ENCODE peak calls at places on chromosome X, in five cellular contexts. M is GM12865, R is astrocyte of the cerebellum, X is IMR-90, B is mesothelial cell of epicardium. F is an unnamed sample.

GRCh38 chrX:21758488-21758887 is 572 bp upstream of the SMPX start:
- DNase-seq in M (no peak), R (no peak), X (no peak), B (no peak), F (no peak)

GRCh38 chrX:50893466-50893865 is 17.1 kb upstream of the BMP15 start:
- DNase-seq in M (no peak), R (no peak), X (no peak), B (no peak), F (no peak)

GRCh38 chrX:46922601-46923000 is 10.4 kb downstream of the JADE3 start:
- DNase-seq in M (no peak), R (no peak), X (no peak), B (no peak), F (no peak)

GRCh38 chrX:66622209-66622608 is 16.7 kb downstream of the EDA2R start:
- DNase-seq in M (no peak), R (no peak), X (peak; percentile 42), B (no peak), F (no peak)

GRCh38 chrX:100829730-100830129 is 9.5 kb downstream of the CSTF2 start:
- DNase-seq in M (peak; percentile 63), R (no peak), X (peak; percentile 77), B (no peak), F (no peak)

GRCh38 chrX:13937370-13938052 is 92.2 kb downstream of the GEMIN8 start:
- DNase-seq in M (no peak), R (peak; percentile 49), X (peak; percentile 53), B (no peak), F (no peak)

GRCh38 chrX:24341795-24342194 is 18.6 kb upstream of the SUPT20HL1 start:
- DNase-seq in M (no peak), R (peak; percentile 45), X (peak; percentile 81), B (no peak), F (no peak)

GRCh38 chrX:54045563-54046228 is 1.4 kb upstream of the PHF8 start:
- DNase-seq in M (peak; percentile 4), R (no peak), X (no peak), B (no peak), F (no peak)

GRCh38 chrX:111283446-111283845 is 13.2 kb upstream of the CAPN6 start:
- DNase-seq in M (no peak), R (no peak), X (no peak), B (no peak), F (no peak)

GRCh38 chrX:13938053-13938765 is 91.5 kb downstream of the GEMIN8 start:
- DNase-seq in M (peak; percentile 4), R (no peak), X (peak; percentile 2), B (no peak), F (no peak)

GRCh38 chrX:153662266-153662665 is 11.3 kb downstream of the PNCK start:
- DNase-seq in M (peak; percentile 40), R (no peak), X (peak; percentile 15), B (peak; percentile 23), F (no peak)

GRCh38 chrX:20515841-20516461 is 249.2 kb upstream of the RPS6KA3 start:
- DNase-seq in M (peak; percentile 68), R (peak; percentile 84), X (peak; percentile 90), B (no peak), F (no peak)

GRCh38 chrX:134803551-134804183 is 145.4 kb upstream of the PLAC1 start:
- DNase-seq in M (peak; percentile 62), R (no peak), X (no peak), B (no peak), F (no peak)

GRCh38 chrX:46912673-46913491 is 661 bp downstream of the JADE3 start:
- DNase-seq in M (peak; percentile 66), R (no peak), X (peak; percentile 14), B (peak; percentile 25), F (peak; percentile 86)

GRCh38 chrX:72395252-72395651 is 89.5 kb upstream of the CITED1 start:
- DNase-seq in M (no peak), R (no peak), X (no peak), B (no peak), F (no peak)

GRCh38 chrX:153400146-153401132 is 711 bp downstream of the PNMA6E start:
- DNase-seq in M (peak; percentile 55), R (no peak), X (no peak), B (no peak), F (no peak)

GRCh38 chrX:43556207-43556606 is 99.9 kb upstream of the MAOA start:
- DNase-seq in M (no peak), R (no peak), X (no peak), B (no peak), F (no peak)

GRCh38 chrX:118761950-118762725 is 34.7 kb downstream of the IL13RA1 start:
- DNase-seq in M (peak; percentile 1), R (no peak), X (no peak), B (no peak), F (no peak)

GRCh38 chrX:110863883-110864282 is 68.3 kb upstream of the CHRDL1 start:
- DNase-seq in M (no peak), R (no peak), X (no peak), B (no peak), F (no peak)

GRCh38 chrX:51614353-51614752 is 4.4 kb downstream of the CENPVL3 start:
- DNase-seq in M (peak; percentile 3), R (peak; percentile 22), X (peak; percentile 59), B (no peak), F (no peak)

DNA sequence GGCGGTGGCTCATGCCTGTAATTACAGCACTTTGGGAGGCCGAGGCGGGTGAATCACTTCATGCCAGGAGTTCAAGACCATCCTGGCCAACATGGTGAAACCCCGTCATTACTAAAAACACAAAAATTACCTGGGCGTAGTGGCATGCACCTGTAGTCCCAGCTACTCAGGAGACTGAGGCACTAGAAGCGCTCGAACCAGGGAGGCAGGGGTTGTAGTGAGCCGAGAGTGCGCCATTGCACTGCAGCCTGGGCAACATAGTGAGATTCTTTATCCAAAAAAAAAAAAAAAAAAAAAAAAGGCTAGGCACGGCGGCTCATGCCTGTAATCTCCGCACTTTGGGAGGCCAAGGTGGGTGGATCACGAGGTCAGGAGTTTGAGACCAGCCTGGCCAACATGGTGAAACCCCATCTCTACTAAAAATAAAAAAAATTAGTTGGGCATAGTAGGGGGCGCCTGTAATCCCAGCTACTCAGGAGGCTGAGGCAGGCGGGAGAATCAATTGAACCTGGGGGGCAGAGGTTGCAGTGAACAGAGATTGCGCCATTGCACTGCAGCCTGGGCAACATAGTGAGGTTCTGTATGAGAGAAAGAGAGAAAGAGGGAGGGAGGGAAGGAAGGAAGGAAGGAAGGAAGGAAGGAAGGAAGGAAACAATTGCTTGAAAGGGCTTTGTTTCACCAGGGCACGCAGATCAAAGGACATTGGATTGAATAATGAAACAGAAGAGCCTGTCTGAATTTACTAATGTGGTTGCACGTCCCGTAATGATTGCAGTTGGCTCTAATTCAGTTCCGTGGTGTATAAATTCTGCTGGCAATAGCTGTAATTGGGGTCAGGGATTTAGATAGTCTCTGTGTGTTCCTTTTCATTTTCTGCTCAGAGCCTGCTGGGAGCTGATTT is 13.2 kb downstream of the XG start:
- DNase-seq in M (no peak), R (no peak), X (no peak), B (no peak), F (no peak)
- TF ChIP-seq CTCF in M (no peak), R (no peak), X (no peak), B (no peak), F (no peak)

GRCh38 chrX:125205084-125205917 is 114.4 kb upstream of the TEX13C start:
- DNase-seq in M (peak; percentile 17), R (no peak), X (no peak), B (peak; percentile 26), F (no peak)
- TF ChIP-seq CTCF in M (peak; percentile 2), R (peak; percentile 12), X (no peak), B (no peak), F (peak; percentile 7)

DNA sequence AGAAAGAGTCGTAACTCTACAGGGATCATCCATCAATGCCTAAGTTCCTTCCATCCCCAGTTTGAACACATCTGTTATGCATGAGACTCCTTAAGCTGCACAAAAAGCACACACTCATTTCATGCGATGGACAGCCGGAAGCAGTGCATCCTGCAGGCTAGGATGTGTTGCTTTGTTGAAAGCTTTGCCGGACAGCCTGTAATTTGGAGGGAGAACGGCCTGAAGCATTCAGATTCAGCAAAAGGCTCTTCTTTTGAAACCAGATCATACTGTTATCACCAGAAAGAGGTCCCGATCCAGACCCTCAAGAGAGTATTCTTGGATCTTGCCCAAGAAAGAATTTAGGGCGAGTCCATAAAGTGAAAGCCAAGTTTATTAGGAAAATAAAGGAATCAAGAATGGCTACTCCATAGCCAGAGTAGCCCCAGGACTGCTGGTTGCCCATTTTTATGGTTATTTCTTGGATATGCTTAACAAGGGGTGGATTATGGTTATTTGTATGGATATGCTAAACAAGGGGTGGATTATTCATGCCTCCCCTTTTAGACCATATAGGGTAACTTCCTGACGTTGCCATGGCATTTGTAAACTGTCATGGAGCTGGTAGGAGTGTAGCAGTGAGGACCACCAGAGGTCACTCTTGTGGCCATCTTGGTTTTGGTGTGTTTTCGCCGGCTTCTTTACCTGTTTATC is 48.1 kb upstream of the DHRSX start:
- DNase-seq in M (no peak), R (no peak), X (no peak), B (no peak), F (no peak)
- TF ChIP-seq CTCF in M (no peak), R (no peak), X (no peak), B (no peak), F (peak; percentile 21)

GRCh38 chrX:142884853-142885252 is 140.9 kb upstream of the SPANXN4 start:
- DNase-seq in M (no peak), R (no peak), X (no peak), B (no peak), F (no peak)
- TF ChIP-seq CTCF in M (no peak), R (no peak), X (no peak), B (no peak), F (no peak)

GRCh38 chrX:138191998-138192397 is 519.5 kb downstream of the FGF13 start:
- DNase-seq in M (peak; percentile 18), R (peak; percentile 6), X (peak; percentile 19), B (no peak), F (no peak)
- TF ChIP-seq CTCF in M (no peak), R (peak; percentile 63), X (peak; percentile 48), B (peak; percentile 48), F (peak; percentile 27)

DNA sequence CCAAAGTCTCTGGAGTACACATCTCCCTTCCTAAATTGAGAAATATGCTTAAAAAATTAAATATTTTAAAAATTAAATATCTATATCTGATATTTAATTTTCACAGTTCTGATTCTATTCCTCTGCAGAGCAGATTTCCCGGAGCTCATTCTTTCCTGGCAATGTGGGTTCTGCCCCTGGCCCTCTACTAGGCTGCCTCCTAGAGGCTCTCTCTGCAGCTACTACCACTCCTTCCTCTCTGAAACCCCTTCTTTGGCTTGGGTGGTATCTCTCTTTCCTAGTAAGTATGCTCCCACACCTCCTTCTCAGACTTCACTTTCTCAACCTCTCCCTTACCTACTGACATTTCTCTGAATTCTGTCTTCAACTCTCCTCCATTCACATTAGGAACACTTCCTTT is 45.3 kb downstream of the RPGR start:
- DNase-seq in M (no peak), R (no peak), X (no peak), B (no peak), F (no peak)
- TF ChIP-seq CTCF in M (no peak), R (peak; percentile 75), X (peak; percentile 51), B (no peak), F (peak; percentile 53)

GRCh38 chrX:104670051-104670450 is 104.1 kb downstream of the IL1RAPL2 start:
- DNase-seq in M (no peak), R (no peak), X (no peak), B (no peak), F (no peak)

GRCh38 chrX:104669063-104669462 is 103.1 kb downstream of the IL1RAPL2 start:
- DNase-seq in M (no peak), R (no peak), X (no peak), B (no peak), F (no peak)

GRCh38 chrX:104665691-104666090 is 99.7 kb downstream of the IL1RAPL2 start:
- DNase-seq in M (no peak), R (no peak), X (no peak), B (no peak), F (no peak)

GRCh38 chrX:104662694-104663093 is 96.7 kb downstream of the IL1RAPL2 start:
- DNase-seq in M (no peak), R (no peak), X (no peak), B (no peak), F (no peak)

GRCh38 chrX:104668550-104668949 is 102.6 kb downstream of the IL1RAPL2 start:
- DNase-seq in M (peak; percentile 1), R (peak; percentile 49), X (peak; percentile 1), B (no peak), F (no peak)
- TF ChIP-seq CTCF in M (no peak), R (no peak), X (no peak), B (no peak), F (peak; percentile 47)

F was measured in osteocyte.